ENCODE peak calls at places on chromosomes 7 and 10, in nine cellular contexts. O is small intestine; S is cerebellum; P is IMR-90; W is activated CD4-positive, CD25-positive, alpha-beta regulatory T cell; C is stimulated activated naive CD8-positive, alpha-beta T cell treated with anti-CD3 and anti-CD28 coated beads, Interleukin-15, Interleukin-2, amounts not matched to agents 100 U/mL and 50 U/mL, for 24 hours; M is neural crest cell; Q is T-helper 1 cell; E is left lung. U is an unnamed sample.

GRCh38 chr7:5248201-5248885 is 34.4 kb upstream of the SLC29A4 start:
- DNase-seq in O (no peak), S (peak), P (peak), W (no peak), C (no peak), M (no peak), Q (no peak), E (no peak), U (no peak)

GRCh38 chr7:44052771-44053365 is 8.4 kb downstream of the DBNL start:
- DNase-seq in O (no peak), S (no peak), P (no peak), W (no peak), C (no peak), M (no peak), Q (no peak), E (no peak), U (no peak)

GRCh38 chr10:99484626-99485581 is 47.8 kb upstream of the NKX2-3 start:
- DNase-seq in O (no peak), S (no peak), P (no peak), W (no peak), C (no peak), M (no peak), Q (no peak), E (no peak), U (no peak)

GRCh38 chr10:113438660-113439059 is 114.2 kb upstream of the HABP2 start:
- DNase-seq in O (no peak), S (no peak), P (peak), W (no peak), C (no peak), M (no peak), Q (no peak), E (no peak), U (no peak)

GRCh38 chr7:94683066-94683465 is 27.1 kb upstream of the SGCE start:
- DNase-seq in O (no peak), S (no peak), P (no peak), W (no peak), C (no peak), M (no peak), Q (no peak), E (no peak), U (no peak)

GRCh38 chr7:5553298-5553877 is 129.8 kb upstream of the TNRC18 start:
- DNase-seq in O (peak), S (no peak), P (no peak), W (no peak), C (no peak), M (no peak), Q (no peak), E (no peak), U (no peak)

GRCh38 chr10:32982911-32983310 is 24.9 kb upstream of the ITGB1 start:
- DNase-seq in O (no peak), S (no peak), P (peak), W (no peak), C (no peak), M (no peak), Q (no peak), E (no peak), U (no peak)

GRCh38 chr7:136687693-136688322 is 180.6 kb upstream of the CHRM2 start:
- DNase-seq in O (no peak), S (no peak), P (peak), W (no peak), C (no peak), M (peak), Q (no peak), E (no peak), U (no peak)

GRCh38 chr10:114239994-114240345 is 916 bp downstream of the VWA2 start:
- DNase-seq in O (no peak), S (no peak), P (no peak), W (no peak), C (no peak), M (no peak), Q (no peak), E (no peak), U (no peak)

GRCh38 chr7:130930260-130930659 is 196.3 kb upstream of the KLF14 start:
- DNase-seq in O (peak), S (no peak), P (peak), W (no peak), C (no peak), M (no peak), Q (no peak), E (no peak), U (no peak)

GRCh38 chr10:104688251-104688650 is 47.2 kb downstream of the SORCS3 start:
- DNase-seq in O (no peak), S (no peak), P (no peak), W (no peak), C (no peak), M (no peak), Q (no peak), E (no peak), U (no peak)

GRCh38 chr7:70177166-70177565 is 578.9 kb downstream of the AUTS2 start:
- DNase-seq in O (no peak), S (no peak), P (no peak), W (no peak), C (no peak), M (no peak), Q (no peak), E (no peak), U (no peak)

GRCh38 chr10:71323407-71323806 is 4.3 kb downstream of the SLC29A3 start:
- DNase-seq in O (peak), S (peak), P (peak), W (no peak), C (no peak), M (no peak), Q (no peak), E (no peak), U (no peak)

GRCh38 chr7:79050592-79050991 is 402.9 kb downstream of the MAGI2 start:
- DNase-seq in O (no peak), S (no peak), P (peak), W (no peak), C (no peak), M (no peak), Q (no peak), E (no peak), U (no peak)

GRCh38 chr7:53491041-53491440 is 455.6 kb downstream of the POM121L12 start:
- DNase-seq in O (no peak), S (no peak), P (no peak), W (no peak), C (no peak), M (no peak), Q (no peak), E (no peak), U (no peak)

GRCh38 chr10:3782099-3782455 is 2.9 kb downstream of the KLF6 start:
- DNase-seq in O (no peak), S (no peak), P (no peak), W (no peak), C (no peak), M (no peak), Q (peak), E (no peak), U (no peak)

GRCh38 chr7:11328309-11328708 is 354.6 kb downstream of the PHF14 start:
- DNase-seq in O (no peak), S (no peak), P (no peak), W (no peak), C (no peak), M (no peak), Q (no peak), E (no peak), U (no peak)

U was measured in NCI-H510A.